ENCODE peak calls at places on chromosomes 5 and 9, in five cellular contexts. A, V, Z, D and R are unnamed samples.
A peak's percentile ranks its signal among the peaks of the same experiment; 100 is the strongest.

GRCh38 chr5:76766746-76767145 is 50.8 kb downstream of the F2R start:
- DNase-seq in A (no peak), Z (no peak), V (peak; percentile 68), D (no peak), R (no peak)

GRCh38 chr5:163585206-163585605 is 79.8 kb downstream of the MAT2B start:
- DNase-seq in Z (no peak), D (no peak), V (no peak), A (no peak), R (no peak)

GRCh38 chr9:614421-614820 is 227.1 kb upstream of the DMRT1 start:
- DNase-seq in Z (no peak), V (no peak), A (no peak), D (no peak), R (no peak)

GRCh38 chr5:81657386-81657785 is 93.5 kb downstream of the SSBP2 start:
- DNase-seq in D (no peak), A (no peak), Z (no peak), V (no peak), R (no peak)

GRCh38 chr5:138641547-138642298 is 66.5 kb upstream of the HSPA9 start:
- DNase-seq in A (peak; percentile 98), D (peak; percentile 83), V (peak; percentile 64), Z (peak; percentile 59), R (peak; percentile 52)

GRCh38 chr5:142248853-142249462 is 75.9 kb downstream of the SPRY4 start:
- DNase-seq in Z (no peak), V (no peak), A (no peak), D (peak; percentile 34), R (peak; percentile 44)

GRCh38 chr5:100904259-100904822 is 1.3 kb upstream of the ST8SIA4 start:
- DNase-seq in D (peak; percentile 26), A (no peak), Z (no peak), V (no peak), R (no peak)

GRCh38 chr5:95076395-95077165 is 208.3 kb downstream of the MCTP1 start:
- DNase-seq in D (no peak), Z (no peak), V (peak; percentile 73), A (no peak), R (no peak)

GRCh38 chr5:79922626-79923025 is 68.4 kb downstream of the MTX3 start:
- DNase-seq in D (no peak), Z (no peak), A (no peak), V (no peak), R (no peak)

GRCh38 chr9:84947412-84947972 is 278.0 kb downstream of the NTRK2 start:
- DNase-seq in Z (no peak), D (no peak), V (no peak), A (no peak), R (no peak)

GRCh38 chr9:108784998-108785397 is 70.8 kb downstream of the ACTL7B start:
- DNase-seq in A (no peak), D (no peak), V (no peak), Z (no peak), R (no peak)

GRCh38 chr5:161700065-161700464 is 14.5 kb downstream of the GABRA6 start:
- DNase-seq in D (no peak), Z (no peak), A (no peak), V (no peak), R (no peak)

GRCh38 chr5:142841511-142842255 is 71.5 kb downstream of the ARHGAP26 start:
- DNase-seq in V (no peak), D (no peak), A (no peak), Z (peak; percentile 33), R (no peak)

GRCh38 chr5:113250341-113250953 is 184.3 kb downstream of the TSSK1B start:
- DNase-seq in D (peak; percentile 31), Z (peak; percentile 42), A (no peak), V (peak; percentile 98), R (no peak)

GRCh38 chr5:153891394-153891793 is 147.3 kb downstream of the FAM114A2 start:
- DNase-seq in V (no peak), A (no peak), Z (no peak), D (no peak), R (no peak)

GRCh38 chr5:134143964-134144941 is 29.8 kb downstream of the TCF7 start:
- DNase-seq in A (peak; percentile 17), V (no peak), Z (no peak), D (peak; percentile 15), R (no peak)

GRCh38 chr9:123925820-123926219 is 4.1 kb downstream of the DENND1A start:
- DNase-seq in D (no peak), A (no peak), Z (no peak), V (no peak), R (no peak)

GRCh38 chr9:124486778-124487490 is 20.3 kb downstream of the NR5A1 start:
- DNase-seq in Z (no peak), D (no peak), A (no peak), V (no peak), R (no peak)

GRCh38 chr9:89428222-89428761 is 69.6 kb downstream of the SEMA4D start:
- DNase-seq in D (no peak), V (no peak), Z (no peak), A (no peak), R (no peak)

GRCh38 chr5:132095077-132095744 is 21.6 kb downstream of the CSF2 start:
- DNase-seq in V (peak; percentile 24), A (no peak), D (no peak), Z (no peak), R (no peak)

GRCh38 chr9:21993893-21994525 is at the start of gene CDKN2A:
- DNase-seq in V (peak; percentile 26), A (peak; percentile 72), Z (no peak), D (peak; percentile 46), R (no peak)

GRCh38 chr5:73857446-73857845 is 231.4 kb downstream of the ARHGEF28 start:
- DNase-seq in V (peak; percentile 26), A (no peak), D (no peak), Z (no peak), R (no peak)

GRCh38 chr5:103889500-103890209 is 327.1 kb upstream of the NUDT12 start:
- DNase-seq in A (no peak), V (no peak), D (no peak), Z (no peak), R (no peak)

GRCh38 chr9:21904371-21904770 is 89.8 kb downstream of the CDKN2A start:
- DNase-seq in Z (no peak), A (no peak), V (peak; percentile 41), D (no peak), R (no peak)

GRCh38 chr9:127049581-127049980 is 72.9 kb downstream of the ANGPTL2 start:
- DNase-seq in A (no peak), Z (no peak), D (no peak), V (no peak), R (no peak)

GRCh38 chr9:26129216-26129615 is 451.0 kb upstream of the TUSC1 start:
- DNase-seq in Z (no peak), A (no peak), V (no peak), D (no peak), R (no peak)

GRCh38 chr5:153618307-153618706 is 127.8 kb downstream of the GRIA1 start:
- DNase-seq in D (no peak), A (no peak), Z (no peak), V (no peak), R (no peak)

GRCh38 chr9:105661011-105661410 is 1.2 kb upstream of the TAL2 start:
- DNase-seq in A (no peak), V (no peak), Z (no peak), D (no peak), R (no peak)

GRCh38 chr9:70488793-70489105 is 74.3 kb upstream of the KLF9 start:
- DNase-seq in A (no peak), V (no peak), Z (peak; percentile 47), D (no peak), R (peak; percentile 39)

GRCh38 chr9:70493046-70493445 is 78.6 kb upstream of the KLF9 start:
- DNase-seq in A (no peak), V (no peak), Z (no peak), D (no peak), R (no peak)

GRCh38 chr9:70490478-70490877 is 76.0 kb upstream of the KLF9 start:
- DNase-seq in D (no peak), Z (no peak), A (no peak), V (no peak), R (no peak)

GRCh38 chr9:70494221-70494620 is 79.8 kb upstream of the KLF9 start:
- DNase-seq in A (no peak), D (no peak), Z (no peak), V (no peak), R (no peak)

GRCh38 chr9:70491798-70492736 is 77.6 kb upstream of the KLF9 start:
- DNase-seq in A (no peak), Z (no peak), D (no peak), V (no peak), R (no peak)
- H3K27ac ChIP-seq in A (no peak overlapping the region), Z (no peak overlapping the region), D (no peak overlapping the region), V (no peak overlapping the region), R (no peak overlapping the region)

GRCh38 chr9:16705121-16705604 is 165.3 kb downstream of the BNC2 start:
- DNase-seq in Z (peak; percentile 72), V (peak; percentile 99), D (peak; percentile 34), A (peak; percentile 67), R (peak; percentile 42)
- H3K4me3 ChIP-seq in Z (no peak overlapping the region), V (peak overlapping the region; percentile 57), D (peak overlapping the region; percentile 7), A (no peak overlapping the region), R (no peak overlapping the region)

DNA sequence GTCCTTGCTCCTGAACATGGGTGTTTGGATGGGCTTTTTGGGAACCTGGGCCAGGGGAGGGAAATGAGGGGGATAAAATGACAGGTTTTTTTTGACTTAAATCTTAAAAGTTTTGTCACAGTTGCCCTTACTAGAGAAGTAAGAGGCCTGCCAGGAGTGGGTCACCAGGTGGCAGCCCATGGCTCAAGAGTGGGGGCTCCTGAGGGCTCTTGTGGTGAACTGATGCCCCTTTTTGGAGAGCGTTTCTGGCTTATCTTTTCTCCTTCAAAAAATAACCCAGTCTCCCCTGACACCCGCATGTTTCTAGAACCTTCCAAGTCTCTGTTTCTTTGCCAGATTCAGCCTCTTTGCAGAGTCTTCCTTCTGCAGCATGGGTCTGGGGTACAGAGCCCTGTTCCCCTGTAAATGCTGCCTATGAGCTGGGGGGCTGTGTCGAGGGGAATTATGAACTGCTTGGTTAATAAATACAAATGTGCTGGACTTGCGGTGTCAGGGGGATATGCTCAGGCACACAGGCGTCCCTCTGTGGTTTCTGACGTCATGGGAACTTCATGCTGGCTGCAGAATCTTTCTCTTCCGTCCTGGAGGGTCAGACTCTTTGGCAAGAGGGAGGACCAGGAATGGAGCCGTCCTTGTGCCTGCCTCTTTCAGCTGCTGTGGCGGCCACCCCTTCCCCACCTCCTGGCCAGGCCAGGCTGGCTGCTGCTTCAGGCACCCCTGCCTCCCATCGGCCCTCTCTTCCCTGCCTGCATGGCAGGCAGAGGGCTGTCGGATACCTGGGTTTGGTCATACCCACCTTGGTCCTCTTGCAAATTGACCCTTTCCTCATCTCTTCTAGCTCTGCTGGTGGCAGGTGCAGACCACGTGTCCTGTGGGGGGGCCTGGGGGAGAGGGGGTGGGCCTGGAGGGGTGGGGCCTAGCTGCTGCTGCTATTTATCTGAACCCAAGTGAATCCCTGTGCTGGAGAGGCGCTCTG is 30.1 kb downstream of the PTPA start:
- DNase-seq in Z (peak; percentile 54), D (peak; percentile 70), V (peak; percentile 91), A (no peak), R (peak; percentile 65)
- TF ChIP-seq POLR2A in Z (no peak), D (no peak), V (peak; percentile 20), A (no peak), R (peak; percentile 33)

GRCh38 chr5:159773062-159773924 is 143.0 kb upstream of the ADRA1B start:
- DNase-seq in V (peak; percentile 41), A (peak; percentile 71), Z (peak; percentile 53), D (peak; percentile 77), R (peak; percentile 20)

GRCh38 chr5:159775890-159776289 is 140.4 kb upstream of the ADRA1B start:
- DNase-seq in V (no peak), A (no peak), D (no peak), Z (no peak), R (no peak)

GRCh38 chr5:159774476-159775031 is 141.7 kb upstream of the ADRA1B start:
- DNase-seq in V (no peak), A (peak; percentile 58), D (no peak), Z (no peak), R (no peak)

GRCh38 chr5:159777049-159777448 is 139.2 kb upstream of the ADRA1B start:
- DNase-seq in V (no peak), Z (no peak), A (no peak), D (no peak), R (no peak)

GRCh38 chr5:159772698-159773061 is 143.6 kb upstream of the ADRA1B start:
- DNase-seq in A (no peak), Z (no peak), D (no peak), V (no peak), R (no peak)
- H3K27ac ChIP-seq in A (no peak overlapping the region), Z (peak overlapping the region; percentile 73), D (no peak overlapping the region), V (no peak overlapping the region), R (no peak overlapping the region)